ENCODE peak calls at places on chromosome 7, in eight cellular contexts. One of them, this sample, is unnamed.

GRCh38 chr7:150451833-150452431 is 1.5 kb downstream of the GIMAP8 start:
- DNase-seq in stomach: no peak
- DNase-seq in neural progenitor cell: no peak
- DNase-seq in heart left ventricle: peak
- DNase-seq in fibroblast of pulmonary artery: no peak
- DNase-seq in kidney epithelial cell: no peak
- DNase-seq in GM06990: no peak
- DNase-seq in brain microvascular endothelial cell: no peak
- DNase-seq in this sample: no peak

GRCh38 chr7:7746419-7746818 is 28.0 kb upstream of the RPA3 start:
- DNase-seq in stomach: no peak
- DNase-seq in neural progenitor cell: no peak
- DNase-seq in heart left ventricle: no peak
- DNase-seq in fibroblast of pulmonary artery: no peak
- DNase-seq in kidney epithelial cell: no peak
- DNase-seq in GM06990: no peak
- DNase-seq in brain microvascular endothelial cell: no peak
- DNase-seq in this sample: no peak

GRCh38 chr7:90720970-90721768 is 125.0 kb downstream of the CDK14 start:
- DNase-seq in stomach: peak
- DNase-seq in neural progenitor cell: no peak
- DNase-seq in heart left ventricle: no peak
- DNase-seq in fibroblast of pulmonary artery: peak
- DNase-seq in kidney epithelial cell: peak
- DNase-seq in GM06990: no peak
- DNase-seq in brain microvascular endothelial cell: peak
- DNase-seq in this sample: peak

GRCh38 chr7:98674881-98675280 is 57.8 kb downstream of the NPTX2 start:
- DNase-seq in stomach: no peak
- DNase-seq in neural progenitor cell: no peak
- DNase-seq in heart left ventricle: no peak
- DNase-seq in fibroblast of pulmonary artery: no peak
- DNase-seq in kidney epithelial cell: no peak
- DNase-seq in GM06990: no peak
- DNase-seq in brain microvascular endothelial cell: no peak
- DNase-seq in this sample: no peak

GRCh38 chr7:156942708-156943090 is 6.8 kb upstream of the NOM1 start:
- DNase-seq in stomach: no peak
- DNase-seq in neural progenitor cell: no peak
- DNase-seq in heart left ventricle: no peak
- DNase-seq in fibroblast of pulmonary artery: no peak
- DNase-seq in kidney epithelial cell: no peak
- DNase-seq in GM06990: no peak
- DNase-seq in brain microvascular endothelial cell: no peak
- DNase-seq in this sample: peak

GRCh38 chr7:137874390-137874789 is 27.6 kb upstream of the DGKI start:
- DNase-seq in stomach: no peak
- DNase-seq in neural progenitor cell: no peak
- DNase-seq in heart left ventricle: no peak
- DNase-seq in fibroblast of pulmonary artery: peak
- DNase-seq in kidney epithelial cell: peak
- DNase-seq in GM06990: no peak
- DNase-seq in brain microvascular endothelial cell: peak
- DNase-seq in this sample: no peak

GRCh38 chr7:158869876-158870275 is 13.5 kb downstream of the DYNC2I1 start:
- DNase-seq in stomach: no peak
- DNase-seq in neural progenitor cell: no peak
- DNase-seq in heart left ventricle: no peak
- DNase-seq in fibroblast of pulmonary artery: no peak
- DNase-seq in kidney epithelial cell: no peak
- DNase-seq in GM06990: no peak
- DNase-seq in brain microvascular endothelial cell: no peak
- DNase-seq in this sample: no peak

GRCh38 chr7:44969701-44970494 is 8.9 kb downstream of the MYO1G start:
- DNase-seq in stomach: no peak
- DNase-seq in neural progenitor cell: no peak
- DNase-seq in heart left ventricle: no peak
- DNase-seq in fibroblast of pulmonary artery: no peak
- DNase-seq in kidney epithelial cell: no peak
- DNase-seq in GM06990: no peak
- DNase-seq in brain microvascular endothelial cell: no peak
- DNase-seq in this sample: no peak

GRCh38 chr7:45126920-45127319 is 15.4 kb upstream of the TBRG4 start:
- DNase-seq in stomach: no peak
- DNase-seq in neural progenitor cell: no peak
- DNase-seq in heart left ventricle: no peak
- DNase-seq in fibroblast of pulmonary artery: no peak
- DNase-seq in kidney epithelial cell: no peak
- DNase-seq in GM06990: no peak
- DNase-seq in brain microvascular endothelial cell: no peak
- DNase-seq in this sample: no peak

GRCh38 chr7:66050990-66051424 is 24.6 kb upstream of the ASL start:
- DNase-seq in stomach: peak
- DNase-seq in neural progenitor cell: no peak
- DNase-seq in heart left ventricle: peak
- DNase-seq in fibroblast of pulmonary artery: peak
- DNase-seq in kidney epithelial cell: peak
- DNase-seq in GM06990: no peak
- DNase-seq in brain microvascular endothelial cell: peak
- DNase-seq in this sample: peak

GRCh38 chr7:70599446-70600190 is 532.3 kb upstream of the GALNT17 start:
- DNase-seq in stomach: peak
- DNase-seq in neural progenitor cell: no peak
- DNase-seq in heart left ventricle: no peak
- DNase-seq in fibroblast of pulmonary artery: no peak
- DNase-seq in kidney epithelial cell: no peak
- DNase-seq in GM06990: no peak
- DNase-seq in brain microvascular endothelial cell: no peak
- DNase-seq in this sample: peak

GRCh38 chr7:70597071-70597470 is 534.9 kb upstream of the GALNT17 start:
- DNase-seq in stomach: no peak
- DNase-seq in neural progenitor cell: no peak
- DNase-seq in heart left ventricle: no peak
- DNase-seq in fibroblast of pulmonary artery: no peak
- DNase-seq in kidney epithelial cell: no peak
- DNase-seq in GM06990: no peak
- DNase-seq in brain microvascular endothelial cell: no peak
- DNase-seq in this sample: no peak

GRCh38 chr7:70596575-70596891 is 535.4 kb upstream of the GALNT17 start:
- DNase-seq in stomach: no peak
- DNase-seq in neural progenitor cell: no peak
- DNase-seq in heart left ventricle: no peak
- DNase-seq in fibroblast of pulmonary artery: no peak
- DNase-seq in kidney epithelial cell: no peak
- DNase-seq in GM06990: no peak
- DNase-seq in brain microvascular endothelial cell: no peak
- DNase-seq in this sample: no peak

GRCh38 chr7:70598976-70599375 is 533.0 kb upstream of the GALNT17 start:
- DNase-seq in stomach: peak
- DNase-seq in neural progenitor cell: no peak
- DNase-seq in heart left ventricle: no peak
- DNase-seq in fibroblast of pulmonary artery: no peak
- DNase-seq in kidney epithelial cell: peak
- DNase-seq in GM06990: no peak
- DNase-seq in brain microvascular endothelial cell: no peak
- DNase-seq in this sample: peak

GRCh38 chr7:70595741-70596574 is 536.0 kb upstream of the GALNT17 start:
- DNase-seq in stomach: peak
- DNase-seq in neural progenitor cell: peak
- DNase-seq in heart left ventricle: no peak
- DNase-seq in fibroblast of pulmonary artery: no peak
- DNase-seq in kidney epithelial cell: no peak
- DNase-seq in GM06990: peak
- DNase-seq in brain microvascular endothelial cell: no peak
- DNase-seq in this sample: peak
- H3K4me3 ChIP-seq in stomach: peak
- H3K4me3 ChIP-seq in neural progenitor cell: peak
- H3K4me3 ChIP-seq in heart left ventricle: peak
- H3K4me3 ChIP-seq in fibroblast of pulmonary artery: no peak
- H3K4me3 ChIP-seq in kidney epithelial cell: peak
- H3K4me3 ChIP-seq in GM06990: peak
- H3K4me3 ChIP-seq in brain microvascular endothelial cell: peak
- H3K4me3 ChIP-seq in this sample: peak

GRCh38 chr7:17158261-17158660 is 140.2 kb upstream of the AHR start:
- DNase-seq in stomach: no peak
- DNase-seq in neural progenitor cell: no peak
- DNase-seq in heart left ventricle: no peak
- DNase-seq in fibroblast of pulmonary artery: no peak
- DNase-seq in kidney epithelial cell: no peak
- DNase-seq in GM06990: no peak
- DNase-seq in brain microvascular endothelial cell: no peak
- DNase-seq in this sample: peak
- TF ChIP-seq CTCF in stomach: no peak
- TF ChIP-seq CTCF in neural progenitor cell: no peak
- TF ChIP-seq CTCF in heart left ventricle: no peak
- TF ChIP-seq CTCF in fibroblast of pulmonary artery: no peak
- TF ChIP-seq CTCF in kidney epithelial cell: no peak
- TF ChIP-seq CTCF in GM06990: no peak
- TF ChIP-seq CTCF in brain microvascular endothelial cell: no peak
- TF ChIP-seq CTCF in this sample: no peak

DNA sequence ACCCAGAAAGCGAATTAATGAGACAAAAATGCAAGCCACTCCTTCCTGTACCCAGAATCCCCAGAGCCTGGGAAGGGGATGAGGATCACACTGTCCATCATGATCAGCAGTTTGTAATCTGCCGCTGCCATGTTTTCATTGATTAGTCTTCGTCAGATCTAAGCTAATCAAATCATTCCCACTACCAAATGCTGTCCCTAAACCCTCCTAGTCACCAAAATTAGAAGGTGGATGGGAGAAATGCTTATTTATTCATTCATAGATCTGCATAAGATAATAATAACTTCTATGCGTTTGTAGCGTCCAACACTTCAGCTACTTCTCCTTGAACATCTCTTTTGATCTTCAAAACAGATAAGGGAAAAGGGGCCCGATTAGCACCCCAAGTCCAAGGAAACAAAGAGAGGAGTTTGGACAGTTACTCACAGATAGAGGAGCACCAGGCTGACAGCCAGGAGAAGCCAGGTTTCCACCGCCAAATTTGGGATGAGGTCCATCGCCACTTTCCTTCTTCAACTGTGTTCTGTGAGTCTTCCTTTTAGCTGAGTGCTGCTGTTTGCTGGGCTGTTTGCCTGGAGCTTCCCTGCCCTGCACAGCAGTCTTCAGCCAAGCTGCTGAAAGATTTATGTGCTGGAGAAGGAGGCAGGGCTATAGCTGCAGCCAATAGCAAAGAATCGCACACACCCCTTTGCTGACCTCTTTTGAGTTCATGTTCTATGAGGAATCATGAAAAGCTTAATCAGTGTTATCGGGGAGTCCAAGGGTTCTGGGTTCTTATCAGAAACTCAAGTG is at the start of gene CYP3A5:
- DNase-seq in stomach: peak
- DNase-seq in neural progenitor cell: no peak
- DNase-seq in heart left ventricle: no peak
- DNase-seq in fibroblast of pulmonary artery: no peak
- DNase-seq in kidney epithelial cell: no peak
- DNase-seq in GM06990: no peak
- DNase-seq in brain microvascular endothelial cell: no peak
- DNase-seq in this sample: no peak
- H3K4me3 ChIP-seq in stomach: peak
- H3K4me3 ChIP-seq in neural progenitor cell: no peak
- H3K4me3 ChIP-seq in heart left ventricle: no peak
- H3K4me3 ChIP-seq in fibroblast of pulmonary artery: no peak
- H3K4me3 ChIP-seq in kidney epithelial cell: no peak
- H3K4me3 ChIP-seq in GM06990: no peak
- H3K4me3 ChIP-seq in brain microvascular endothelial cell: no peak
- H3K4me3 ChIP-seq in this sample: peak

GRCh38 chr7:116592041-116592355 is 67.2 kb downstream of the CAV1 start:
- DNase-seq in stomach: no peak
- DNase-seq in neural progenitor cell: no peak
- DNase-seq in heart left ventricle: no peak
- DNase-seq in fibroblast of pulmonary artery: no peak
- DNase-seq in kidney epithelial cell: no peak
- DNase-seq in GM06990: no peak
- DNase-seq in brain microvascular endothelial cell: no peak
- DNase-seq in this sample: no peak
- TF ChIP-seq CTCF in stomach: no peak
- TF ChIP-seq CTCF in neural progenitor cell: no peak
- TF ChIP-seq CTCF in heart left ventricle: no peak
- TF ChIP-seq CTCF in fibroblast of pulmonary artery: no peak
- TF ChIP-seq CTCF in kidney epithelial cell: no peak
- TF ChIP-seq CTCF in GM06990: no peak
- TF ChIP-seq CTCF in brain microvascular endothelial cell: no peak
- TF ChIP-seq CTCF in this sample: no peak

GRCh38 chr7:130276796-130277762 is 10.4 kb downstream of the CPA2 start:
- DNase-seq in stomach: no peak
- DNase-seq in neural progenitor cell: no peak
- DNase-seq in heart left ventricle: no peak
- DNase-seq in fibroblast of pulmonary artery: peak
- DNase-seq in kidney epithelial cell: no peak
- DNase-seq in GM06990: no peak
- DNase-seq in brain microvascular endothelial cell: no peak
- DNase-seq in this sample: peak
- H3K4me3 ChIP-seq in stomach: no peak
- H3K4me3 ChIP-seq in neural progenitor cell: no peak
- H3K4me3 ChIP-seq in heart left ventricle: no peak
- H3K4me3 ChIP-seq in fibroblast of pulmonary artery: no peak
- H3K4me3 ChIP-seq in kidney epithelial cell: no peak
- H3K4me3 ChIP-seq in GM06990: no peak
- H3K4me3 ChIP-seq in brain microvascular endothelial cell: no peak
- H3K4me3 ChIP-seq in this sample: no peak

DNA sequence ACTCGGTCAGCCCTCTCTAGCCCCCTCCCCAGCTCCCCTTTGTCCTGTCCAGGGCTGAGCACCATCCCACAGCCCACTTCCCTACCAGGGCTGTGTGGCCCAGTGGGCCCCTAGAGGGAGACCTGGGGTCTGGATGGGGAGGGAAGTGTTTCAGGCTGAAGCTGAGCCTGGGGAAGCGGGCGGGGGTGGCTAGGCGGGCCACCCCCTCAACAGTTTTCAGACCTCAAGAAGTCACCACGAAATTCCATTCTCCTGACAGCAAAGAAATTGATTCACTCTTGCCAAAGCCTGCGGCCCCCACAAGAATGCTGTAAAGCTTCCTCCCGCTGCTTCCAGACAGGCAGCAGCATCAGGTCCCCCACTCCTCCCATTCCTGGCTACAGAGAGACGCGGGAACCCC is 2.6 kb upstream of the LFNG start:
- DNase-seq in stomach: no peak
- DNase-seq in neural progenitor cell: peak
- DNase-seq in heart left ventricle: no peak
- DNase-seq in fibroblast of pulmonary artery: peak
- DNase-seq in kidney epithelial cell: peak
- DNase-seq in GM06990: no peak
- DNase-seq in brain microvascular endothelial cell: peak
- DNase-seq in this sample: peak
- TF ChIP-seq CTCF in stomach: no peak
- TF ChIP-seq CTCF in neural progenitor cell: no peak
- TF ChIP-seq CTCF in heart left ventricle: no peak
- TF ChIP-seq CTCF in fibroblast of pulmonary artery: no peak
- TF ChIP-seq CTCF in kidney epithelial cell: peak
- TF ChIP-seq CTCF in GM06990: no peak
- TF ChIP-seq CTCF in brain microvascular endothelial cell: peak
- TF ChIP-seq CTCF in this sample: no peak